ENCODE peak calls at places on chromosome 4, in eight cellular contexts. X, U, W, F, R, A, M and H are unnamed samples.

GRCh38 chr4:180099962-180100361 is 2143.2 kb upstream of the TENM3 start:
- DNase-seq in M (no peak), W (no peak), F (no peak), U (no peak), X (no peak), R (no peak), A (no peak), H (no peak)

GRCh38 chr4:121270384-121270783 is 106.3 kb upstream of the TNIP3 start:
- DNase-seq in M (no peak), R (no peak), A (no peak), W (no peak), U (no peak), X (no peak), F (no peak), H (no peak)

GRCh38 chr4:152591361-152591760 is 55.5 kb upstream of the FBXW7 start:
- DNase-seq in M (no peak), A (no peak), U (peak), X (peak), W (peak), F (no peak), R (peak), H (peak)

GRCh38 chr4:170497105-170497504 is 407.3 kb upstream of the AADAT start:
- DNase-seq in M (no peak), X (no peak), W (no peak), R (no peak), A (no peak), U (no peak), F (no peak), H (no peak)

GRCh38 chr4:23058113-23058512 is 365.4 kb downstream of the GBA3 start:
- DNase-seq in A (no peak), R (no peak), W (no peak), M (no peak), F (no peak), U (no peak), X (no peak), H (no peak)

GRCh38 chr4:7845493-7846124 is 94.1 kb downstream of the AFAP1 start:
- DNase-seq in U (no peak), R (no peak), F (no peak), X (no peak), M (no peak), A (no peak), W (no peak), H (no peak)

GRCh38 chr4:39037491-39037825 is 5.2 kb upstream of the TMEM156 start:
- DNase-seq in A (no peak), M (no peak), R (no peak), F (no peak), W (no peak), X (no peak), U (no peak), H (peak)

GRCh38 chr4:152640058-152640921 is 39.5 kb downstream of the TMEM154 start:
- DNase-seq in A (no peak), R (no peak), W (no peak), X (no peak), M (no peak), U (no peak), F (no peak), H (peak)

GRCh38 chr4:134695433-134695832 is 493.8 kb upstream of the PABPC4L start:
- DNase-seq in M (no peak), X (no peak), A (no peak), W (no peak), F (no peak), R (no peak), U (no peak), H (no peak)

GRCh38 chr4:176321589-176321988 is 1.8 kb downstream of the SPCS3 start:
- DNase-seq in A (no peak), M (no peak), W (no peak), U (no peak), X (no peak), F (no peak), R (no peak), H (no peak)

GRCh38 chr4:2363056-2363719 is 55.3 kb downstream of the ZFYVE28 start:
- DNase-seq in W (no peak), F (no peak), M (no peak), X (no peak), R (no peak), U (no peak), A (peak), H (peak)

GRCh38 chr4:37770016-37770415 is 56.5 kb upstream of the PGM2 start:
- DNase-seq in U (no peak), X (no peak), A (no peak), F (no peak), M (peak), R (no peak), W (no peak), H (no peak)

GRCh38 chr4:39256436-39256835 is 74.1 kb downstream of the WDR19 start:
- DNase-seq in R (no peak), X (no peak), F (no peak), M (no peak), W (no peak), A (no peak), U (no peak), H (no peak)

GRCh38 chr4:139453371-139454110 is 380 bp upstream of the RAB33B start:
- DNase-seq in A (peak), W (peak), U (peak), M (peak), R (peak), X (peak), F (peak), H (peak)

GRCh38 chr4:146333187-146333894 is 119.0 kb downstream of the REELD1 start:
- DNase-seq in W (peak), F (no peak), X (no peak), M (peak), R (no peak), A (peak), U (no peak), H (peak)

GRCh38 chr4:173834151-173834550 is 304.1 kb upstream of the HAND2 start:
- DNase-seq in A (no peak), F (no peak), U (no peak), X (no peak), M (no peak), R (no peak), W (no peak), H (no peak)

GRCh38 chr4:76665139-76665538 is 230.1 kb downstream of the SHROOM3 start:
- DNase-seq in U (no peak), F (no peak), R (no peak), M (no peak), A (no peak), W (no peak), X (no peak), H (no peak)

GRCh38 chr4:164937576-164938270 is 39.7 kb downstream of the TRIM61 start:
- DNase-seq in X (no peak), M (no peak), F (no peak), U (no peak), W (no peak), R (no peak), A (no peak), H (peak)

GRCh38 chr4:184196730-184197355 is 20.8 kb downstream of the ENPP6 start:
- DNase-seq in W (no peak), A (no peak), U (no peak), R (no peak), M (no peak), F (no peak), X (no peak), H (peak)

GRCh38 chr4:1576961-1577814 is 106.9 kb downstream of the FAM53A start:
- DNase-seq in F (no peak), X (no peak), W (no peak), A (no peak), M (no peak), R (no peak), U (peak), H (no peak)

GRCh38 chr4:24560770-24561415 is 23.5 kb downstream of the DHX15 start:
- DNase-seq in W (no peak), A (no peak), U (no peak), F (no peak), X (no peak), M (no peak), R (no peak), H (no peak)

GRCh38 chr4:3208826-3209225 is 40.1 kb upstream of the MSANTD1 start:
- DNase-seq in R (no peak), U (no peak), M (no peak), W (no peak), X (no peak), A (no peak), F (no peak), H (no peak)

GRCh38 chr4:20612313-20612712 is 87.9 kb upstream of the PACRGL start:
- DNase-seq in R (no peak), A (no peak), M (peak), W (no peak), X (no peak), U (no peak), F (no peak), H (no peak)

GRCh38 chr4:94363136-94363655 is 20.6 kb upstream of the HPGDS start:
- DNase-seq in M (no peak), A (no peak), W (no peak), U (no peak), F (no peak), X (no peak), R (no peak), H (no peak)

GRCh38 chr4:128802680-128803628 is 6.5 kb upstream of the JADE1 start:
- DNase-seq in W (no peak), A (no peak), M (no peak), U (no peak), F (no peak), R (no peak), X (no peak), H (no peak)

GRCh38 chr4:156775803-156776202 is 195.8 kb downstream of the PDGFC start:
- DNase-seq in M (no peak), R (no peak), F (no peak), X (no peak), W (no peak), U (no peak), A (no peak), H (no peak)

GRCh38 chr4:37588150-37588549 is 98.0 kb downstream of the RELL1 start:
- DNase-seq in A (no peak), F (no peak), R (no peak), W (no peak), U (no peak), X (no peak), M (no peak), H (no peak)

GRCh38 chr4:125266901-125267601 is 47.7 kb upstream of the FAT4 start:
- DNase-seq in A (peak), X (no peak), M (peak), R (no peak), U (no peak), F (no peak), W (no peak), H (peak)

GRCh38 chr4:24912252-24913098 is at the start of gene CCDC149:
- DNase-seq in R (no peak), U (peak), A (no peak), M (no peak), W (no peak), F (no peak), X (no peak), H (peak)

GRCh38 chr4:90540536-90540935 is 413.3 kb downstream of the CCSER1 start:
- DNase-seq in A (no peak), X (no peak), U (no peak), R (no peak), F (no peak), M (no peak), W (no peak), H (no peak)

GRCh38 chr4:62548765-62549164 is 1348.6 kb downstream of the ADGRL3 start:
- DNase-seq in A (no peak), X (no peak), W (no peak), F (no peak), M (no peak), U (no peak), R (no peak), H (no peak)

GRCh38 chr4:183297675-183298074 is 22.4 kb downstream of the CLDN22 start:
- DNase-seq in R (no peak), F (no peak), U (no peak), M (no peak), X (no peak), A (no peak), W (no peak), H (no peak)

GRCh38 chr4:2948895-2949781 is 14.1 kb downstream of the NOP14 start:
- DNase-seq in X (peak), R (no peak), U (no peak), M (no peak), F (no peak), W (no peak), A (no peak), H (peak)